ENCODE peak calls at places on chromosomes 3 and 15, in ten cellular contexts. P is GM23338, B is Peyer's patch, Y is IMR-90, S is cardiac muscle cell, T is ovary, O is body of pancreas, C is SK-N-SH, E is keratinocyte, D is neuronal stem cell. Q is an unnamed sample.

GRCh38 chr15:74978503-74978902 is 16.9 kb upstream of the SCAMP5 start:
- DNase-seq in E (no peak), O (no peak), S (no peak), B (no peak), C (no peak), P (no peak), T (no peak), Y (peak; percentile 22), D (no peak), Q (no peak)

GRCh38 chr3:12049675-12050074 is 45.5 kb downstream of the SYN2 start:
- DNase-seq in B (no peak), T (no peak), Y (peak; percentile 3), C (no peak), P (peak; percentile 49), E (no peak), S (peak; percentile 39), D (no peak), O (no peak), Q (no peak)

GRCh38 chr15:88649753-88650551 is 11.1 kb downstream of the ISG20 start:
- DNase-seq in O (peak; percentile 46), P (no peak), C (no peak), T (no peak), Y (no peak), D (no peak), S (no peak), B (peak; percentile 12), E (no peak), Q (no peak)

GRCh38 chr3:126528800-126529541 is 5.0 kb downstream of the CHST13 start:
- DNase-seq in E (no peak), D (no peak), C (peak; percentile 78), Y (no peak), B (no peak), O (peak; percentile 75), T (no peak), S (peak; percentile 53), P (no peak), Q (no peak)

GRCh38 chr3:150428562-150428961 is 20.5 kb downstream of the TSC22D2 start:
- DNase-seq in O (no peak), T (no peak), P (no peak), E (no peak), Y (no peak), C (no peak), D (no peak), S (no peak), B (no peak), Q (no peak)

GRCh38 chr15:73704869-73705645 is 20.9 kb downstream of the CD276 start:
- DNase-seq in O (peak; percentile 70), S (peak; percentile 61), P (peak; percentile 89), B (peak; percentile 48), Y (peak; percentile 28), D (no peak), T (peak; percentile 82), C (peak; percentile 86), E (no peak), Q (peak; percentile 87)

GRCh38 chr3:12192173-12192572 is 33.5 kb upstream of the TIMP4 start:
- DNase-seq in T (no peak), Y (no peak), E (no peak), D (no peak), B (no peak), S (no peak), O (no peak), C (no peak), P (no peak), Q (no peak)

GRCh38 chr3:194537732-194538247 is 51.0 kb upstream of the ATP13A3 start:
- DNase-seq in P (no peak), D (no peak), S (peak; percentile 71), C (no peak), E (no peak), B (no peak), O (peak; percentile 44), Y (peak; percentile 87), T (no peak), Q (no peak)

GRCh38 chr3:43256714-43257461 is 29.5 kb upstream of the SNRK start:
- DNase-seq in D (no peak), B (no peak), P (no peak), Y (no peak), C (no peak), S (no peak), E (no peak), O (no peak), T (no peak), Q (no peak)

GRCh38 chr3:49900491-49901153 is 3.1 kb downstream of the MST1R start:
- DNase-seq in O (peak; percentile 93), Y (peak; percentile 22), D (no peak), B (no peak), S (no peak), P (peak; percentile 30), E (peak; percentile 99), C (no peak), T (no peak), Q (peak; percentile 46)

GRCh38 chr3:38577089-38578080 is 72.1 kb downstream of the SCN5A start:
- DNase-seq in T (no peak), B (no peak), D (no peak), S (no peak), E (no peak), O (no peak), C (no peak), Y (no peak), P (peak; percentile 17), Q (no peak)

GRCh38 chr3:46632792-46633191 is 20.5 kb downstream of the FAM240A start:
- DNase-seq in P (no peak), C (no peak), T (no peak), D (no peak), E (no peak), S (peak; percentile 21), B (no peak), O (no peak), Y (peak; percentile 44), Q (peak; percentile 42)

GRCh38 chr15:52798529-52799101 is 8.5 kb upstream of the ONECUT1 start:
- DNase-seq in Y (no peak), E (no peak), B (no peak), T (no peak), D (peak; percentile 36), C (no peak), P (peak; percentile 88), S (no peak), O (no peak), Q (no peak)

GRCh38 chr3:188491276-188491687 is 337.3 kb downstream of the LPP start:
- DNase-seq in T (no peak), P (no peak), Y (peak; percentile 61), E (no peak), D (no peak), S (no peak), C (no peak), O (no peak), B (no peak), Q (no peak)

GRCh38 chr15:89740137-89740536 is 10.9 kb downstream of the MESP1 start:
- DNase-seq in P (peak; percentile 90), C (peak; percentile 84), E (peak; percentile 52), T (no peak), S (peak; percentile 83), O (peak; percentile 65), B (peak; percentile 41), Y (peak; percentile 71), D (peak; percentile 69), Q (no peak)
- H3K4me3 ChIP-seq in P (no peak overlapping the region), C (no peak overlapping the region), E (no peak overlapping the region), T (no peak overlapping the region), S (no peak overlapping the region), O (no peak overlapping the region), B (no peak overlapping the region), Y (no peak overlapping the region), D (no peak overlapping the region), Q (no peak overlapping the region)

GRCh38 chr3:71441217-71441924 is 142.2 kb downstream of the FOXP1 start:
- DNase-seq in S (no peak), T (no peak), D (no peak), Y (no peak), C (no peak), E (no peak), O (peak; percentile 49), P (no peak), B (no peak), Q (no peak)

GRCh38 chr3:71441925-71442620 is 141.5 kb downstream of the FOXP1 start:
- DNase-seq in B (peak; percentile 50), Y (no peak), E (no peak), D (no peak), S (no peak), P (no peak), T (no peak), O (no peak), C (no peak), Q (no peak)

GRCh38 chr3:71436337-71436736 is 147.2 kb downstream of the FOXP1 start:
- DNase-seq in T (no peak), B (no peak), E (no peak), P (no peak), C (no peak), O (no peak), Y (no peak), D (no peak), S (no peak), Q (no peak)

GRCh38 chr3:71438004-71438685 is 145.4 kb downstream of the FOXP1 start:
- DNase-seq in P (no peak), T (no peak), C (no peak), B (no peak), D (no peak), O (no peak), Y (no peak), E (no peak), S (no peak), Q (no peak)

GRCh38 chr3:71438904-71439303 is 144.6 kb downstream of the FOXP1 start:
- DNase-seq in T (no peak), S (no peak), E (no peak), Y (no peak), P (no peak), O (no peak), C (no peak), D (no peak), B (no peak), Q (no peak)
- H3K4me1 ChIP-seq in T (peaks cover 5% of the 10 kb centered on the region), S (peaks cover 5% of the 10 kb centered on the region), E (peaks cover 42% of the 10 kb centered on the region), Y (peaks cover 8% of the 10 kb centered on the region), P (no peaks in the 10 kb centered on the region), O (no peaks in the 10 kb centered on the region), C (peaks cover 18% of the 10 kb centered on the region), D (peaks cover 5% of the 10 kb centered on the region), B (peaks cover 20% of the 10 kb centered on the region), Q (peaks cover 10% of the 10 kb centered on the region)

GRCh38 chr3:170154084-170154483 is 27.4 kb downstream of the PHC3 start:
- DNase-seq in P (no peak), S (no peak), Y (peak; percentile 60), C (no peak), O (no peak), D (no peak), T (no peak), B (no peak), E (no peak), Q (no peak)
- H3K27ac ChIP-seq in P (no peak overlapping the region), S (peak overlapping the region; percentile 74), Y (no peak overlapping the region), C (peak overlapping the region; percentile 57), O (no peak overlapping the region), D (no peak overlapping the region), T (no peak overlapping the region), B (no peak overlapping the region), E (no peak overlapping the region), Q (no peak overlapping the region)

DNA sequence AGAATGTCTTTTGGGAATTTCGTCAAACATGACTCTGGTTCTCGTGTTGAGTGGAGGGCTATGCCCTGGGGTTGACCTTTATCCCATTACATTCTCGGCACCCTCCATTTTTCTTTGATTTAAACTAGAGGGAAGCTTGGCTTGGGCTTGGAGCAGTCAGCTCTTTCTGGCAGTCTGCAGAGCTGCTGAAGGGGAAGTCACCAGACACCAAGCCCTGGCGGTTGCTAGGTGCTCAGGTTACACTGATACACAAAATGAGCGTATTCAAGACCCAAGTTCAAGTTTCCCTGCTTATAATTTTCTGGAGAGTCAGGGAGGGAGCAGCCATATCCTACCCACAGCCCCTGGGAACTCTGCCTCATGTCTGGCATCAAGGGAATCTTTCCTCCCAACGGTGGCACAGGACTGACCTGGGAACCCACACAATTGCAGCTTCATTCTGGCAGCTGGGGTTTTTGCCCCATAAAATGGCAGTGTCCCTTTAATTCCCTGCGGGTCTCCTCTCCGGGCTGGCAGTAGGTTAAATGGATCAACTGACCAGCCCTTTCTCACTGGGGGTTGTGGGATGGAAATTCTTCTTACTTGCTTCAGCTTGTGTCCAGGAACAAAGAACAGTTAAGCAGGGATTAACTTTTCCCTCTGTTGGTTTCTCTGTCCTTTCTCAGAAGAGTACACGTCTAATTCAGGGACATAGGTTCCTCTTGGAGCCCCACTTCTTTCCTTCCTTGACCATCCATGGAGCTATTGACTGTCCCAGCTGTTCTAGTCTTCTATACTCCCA is 110.0 kb upstream of the DLG1 start:
- DNase-seq in E (no peak), C (peak; percentile 1), Y (peak; percentile 41), O (no peak), P (no peak), S (no peak), B (no peak), D (no peak), T (no peak), Q (no peak)
- H3K4me3 ChIP-seq in E (no peak overlapping the region), C (no peak overlapping the region), Y (no peak overlapping the region), O (no peak overlapping the region), P (no peak overlapping the region), S (no peak overlapping the region), B (no peak overlapping the region), D (no peak overlapping the region), T (no peak overlapping the region), Q (no peak overlapping the region)

Q was measured in right cardiac atrium.